ENCODE peak calls at places on chromosomes 4 and X, in eight cellular contexts. One of them, this sample, is unnamed.

GRCh38 chr4:184167576-184167975 is 50.1 kb downstream of the ENPP6 start:
- DNase-seq in A549: no peak
- DNase-seq in brain microvascular endothelial cell: no peak
- DNase-seq in endothelial cell of umbilical vein: no peak
- DNase-seq in left ventricle myocardium inferior: no peak
- DNase-seq in endothelial cell: no peak
- DNase-seq in CD4-positive, alpha-beta T cell: no peak
- DNase-seq in AG09319: no peak
- DNase-seq in this sample: no peak

GRCh38 chrX:136209016-136209738 is 42.0 kb downstream of the MAP7D3 start:
- DNase-seq in A549: peak
- DNase-seq in brain microvascular endothelial cell: peak
- DNase-seq in endothelial cell of umbilical vein: peak
- DNase-seq in left ventricle myocardium inferior: peak
- DNase-seq in endothelial cell: peak
- DNase-seq in CD4-positive, alpha-beta T cell: peak
- DNase-seq in AG09319: no peak
- DNase-seq in this sample: no peak

GRCh38 chr4:123744664-123745290 is 348.2 kb downstream of the SPRY1 start:
- DNase-seq in A549: no peak
- DNase-seq in brain microvascular endothelial cell: no peak
- DNase-seq in endothelial cell of umbilical vein: peak
- DNase-seq in left ventricle myocardium inferior: peak
- DNase-seq in endothelial cell: no peak
- DNase-seq in CD4-positive, alpha-beta T cell: no peak
- DNase-seq in AG09319: no peak
- DNase-seq in this sample: no peak

GRCh38 chr4:89298160-89298559 is 9.4 kb downstream of the GPRIN3 start:
- DNase-seq in A549: no peak
- DNase-seq in brain microvascular endothelial cell: no peak
- DNase-seq in endothelial cell of umbilical vein: no peak
- DNase-seq in left ventricle myocardium inferior: no peak
- DNase-seq in endothelial cell: no peak
- DNase-seq in CD4-positive, alpha-beta T cell: no peak
- DNase-seq in AG09319: no peak
- DNase-seq in this sample: no peak

GRCh38 chr4:3855646-3856045 is 89.5 kb downstream of the ADRA2C start:
- DNase-seq in A549: no peak
- DNase-seq in brain microvascular endothelial cell: no peak
- DNase-seq in endothelial cell of umbilical vein: no peak
- DNase-seq in left ventricle myocardium inferior: no peak
- DNase-seq in endothelial cell: no peak
- DNase-seq in CD4-positive, alpha-beta T cell: no peak
- DNase-seq in AG09319: no peak
- DNase-seq in this sample: no peak

GRCh38 chrX:57929373-57929772 is 19.1 kb upstream of the ZXDA start:
- DNase-seq in A549: no peak
- DNase-seq in brain microvascular endothelial cell: no peak
- DNase-seq in endothelial cell of umbilical vein: peak
- DNase-seq in left ventricle myocardium inferior: no peak
- DNase-seq in endothelial cell: no peak
- DNase-seq in CD4-positive, alpha-beta T cell: no peak
- DNase-seq in AG09319: no peak
- DNase-seq in this sample: no peak

GRCh38 chrX:155877288-155877687 is 3.9 kb upstream of the VAMP7 start:
- DNase-seq in A549: no peak
- DNase-seq in brain microvascular endothelial cell: no peak
- DNase-seq in endothelial cell of umbilical vein: no peak
- DNase-seq in left ventricle myocardium inferior: no peak
- DNase-seq in endothelial cell: no peak
- DNase-seq in CD4-positive, alpha-beta T cell: no peak
- DNase-seq in AG09319: no peak
- DNase-seq in this sample: no peak

GRCh38 chrX:130083656-130084382 is 26.5 kb downstream of the ELF4 start:
- DNase-seq in A549: no peak
- DNase-seq in brain microvascular endothelial cell: no peak
- DNase-seq in endothelial cell of umbilical vein: no peak
- DNase-seq in left ventricle myocardium inferior: no peak
- DNase-seq in endothelial cell: no peak
- DNase-seq in CD4-positive, alpha-beta T cell: no peak
- DNase-seq in AG09319: no peak
- DNase-seq in this sample: no peak

GRCh38 chr4:11050766-11051165 is 366.2 kb upstream of the CLNK start:
- DNase-seq in A549: no peak
- DNase-seq in brain microvascular endothelial cell: no peak
- DNase-seq in endothelial cell of umbilical vein: no peak
- DNase-seq in left ventricle myocardium inferior: no peak
- DNase-seq in endothelial cell: no peak
- DNase-seq in CD4-positive, alpha-beta T cell: no peak
- DNase-seq in AG09319: no peak
- DNase-seq in this sample: no peak

GRCh38 chr4:11053601-11054000 is 369.0 kb upstream of the CLNK start:
- DNase-seq in A549: no peak
- DNase-seq in brain microvascular endothelial cell: no peak
- DNase-seq in endothelial cell of umbilical vein: no peak
- DNase-seq in left ventricle myocardium inferior: no peak
- DNase-seq in endothelial cell: no peak
- DNase-seq in CD4-positive, alpha-beta T cell: no peak
- DNase-seq in AG09319: no peak
- DNase-seq in this sample: no peak

DNA sequence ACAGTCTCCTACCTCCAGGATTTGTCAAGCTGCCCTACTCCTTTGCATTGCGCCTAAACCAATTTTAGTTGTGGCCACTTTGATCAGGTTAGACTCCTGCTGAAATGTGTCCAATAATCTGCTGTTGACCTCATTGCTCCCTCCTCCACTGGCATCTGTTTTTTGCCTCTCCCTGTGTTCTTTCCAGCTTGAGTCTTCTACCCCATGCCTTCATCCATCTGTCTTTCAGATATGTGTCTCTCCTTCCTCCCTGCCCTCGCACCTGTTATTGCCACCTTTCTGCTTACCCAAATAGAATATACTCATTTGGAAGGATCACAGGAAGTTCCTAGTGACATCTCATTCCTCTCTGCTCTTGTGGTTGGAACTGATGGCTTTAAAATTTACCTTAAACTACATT is 366.6 kb upstream of the CLNK start:
- DNase-seq in A549: no peak
- DNase-seq in brain microvascular endothelial cell: no peak
- DNase-seq in endothelial cell of umbilical vein: no peak
- DNase-seq in left ventricle myocardium inferior: no peak
- DNase-seq in endothelial cell: no peak
- DNase-seq in CD4-positive, alpha-beta T cell: no peak
- DNase-seq in AG09319: no peak
- DNase-seq in this sample: no peak
- TF ChIP-seq CTCF in A549: no peak
- TF ChIP-seq CTCF in brain microvascular endothelial cell: no peak
- TF ChIP-seq CTCF in endothelial cell of umbilical vein: no peak
- TF ChIP-seq CTCF in left ventricle myocardium inferior: no peak
- TF ChIP-seq CTCF in endothelial cell: no peak
- TF ChIP-seq CTCF in CD4-positive, alpha-beta T cell: no peak
- TF ChIP-seq CTCF in AG09319: no peak
- TF ChIP-seq CTCF in this sample: no peak

GRCh38 chr4:155995069-155995468 is 41.4 kb upstream of the CTSO start:
- DNase-seq in A549: no peak
- DNase-seq in brain microvascular endothelial cell: no peak
- DNase-seq in endothelial cell of umbilical vein: no peak
- DNase-seq in left ventricle myocardium inferior: no peak
- DNase-seq in endothelial cell: no peak
- DNase-seq in CD4-positive, alpha-beta T cell: no peak
- DNase-seq in AG09319: no peak
- DNase-seq in this sample: no peak

GRCh38 chr4:155999743-156000142 is 46.1 kb upstream of the CTSO start:
- DNase-seq in A549: no peak
- DNase-seq in brain microvascular endothelial cell: peak
- DNase-seq in endothelial cell of umbilical vein: no peak
- DNase-seq in left ventricle myocardium inferior: no peak
- DNase-seq in endothelial cell: peak
- DNase-seq in CD4-positive, alpha-beta T cell: no peak
- DNase-seq in AG09319: no peak
- DNase-seq in this sample: no peak
- TF ChIP-seq CTCF in A549: no peak
- TF ChIP-seq CTCF in brain microvascular endothelial cell: peak
- TF ChIP-seq CTCF in endothelial cell of umbilical vein: no peak
- TF ChIP-seq CTCF in left ventricle myocardium inferior: peak
- TF ChIP-seq CTCF in endothelial cell: peak
- TF ChIP-seq CTCF in CD4-positive, alpha-beta T cell: no peak
- TF ChIP-seq CTCF in AG09319: peak
- TF ChIP-seq CTCF in this sample: no peak

DNA sequence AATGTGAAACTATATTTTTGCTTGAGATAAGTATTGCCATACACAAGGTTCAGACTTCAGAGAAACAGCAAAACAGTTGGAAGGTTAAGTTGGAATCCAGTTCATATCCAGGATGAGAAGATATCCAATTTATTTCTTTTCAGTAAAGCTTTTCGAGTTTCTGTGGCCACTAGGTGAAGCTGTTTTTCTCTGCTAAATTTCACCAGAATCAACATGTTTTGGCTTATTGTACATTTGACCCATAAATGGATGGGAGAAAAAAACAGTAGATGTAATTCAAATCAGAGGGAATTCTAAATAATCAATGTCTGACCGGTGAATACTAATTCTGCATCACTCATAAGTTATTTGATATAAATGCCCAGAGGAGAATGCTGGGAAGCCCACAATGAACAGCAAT is 9.1 kb upstream of the METTL14 start:
- DNase-seq in A549: no peak
- DNase-seq in brain microvascular endothelial cell: no peak
- DNase-seq in endothelial cell of umbilical vein: no peak
- DNase-seq in left ventricle myocardium inferior: no peak
- DNase-seq in endothelial cell: no peak
- DNase-seq in CD4-positive, alpha-beta T cell: no peak
- DNase-seq in AG09319: no peak
- DNase-seq in this sample: no peak
- TF ChIP-seq CTCF in A549: no peak
- TF ChIP-seq CTCF in brain microvascular endothelial cell: peak
- TF ChIP-seq CTCF in endothelial cell of umbilical vein: no peak
- TF ChIP-seq CTCF in left ventricle myocardium inferior: no peak
- TF ChIP-seq CTCF in endothelial cell: no peak
- TF ChIP-seq CTCF in CD4-positive, alpha-beta T cell: no peak
- TF ChIP-seq CTCF in AG09319: peak
- TF ChIP-seq CTCF in this sample: no peak

GRCh38 chr4:156970501-156971167 is 965 bp downstream of the PDGFC start:
- DNase-seq in A549: peak
- DNase-seq in brain microvascular endothelial cell: no peak
- DNase-seq in endothelial cell of umbilical vein: peak
- DNase-seq in left ventricle myocardium inferior: peak
- DNase-seq in endothelial cell: peak
- DNase-seq in CD4-positive, alpha-beta T cell: no peak
- DNase-seq in AG09319: no peak
- DNase-seq in this sample: peak
- TF ChIP-seq CTCF in A549: no peak
- TF ChIP-seq CTCF in brain microvascular endothelial cell: peak
- TF ChIP-seq CTCF in endothelial cell of umbilical vein: peak
- TF ChIP-seq CTCF in left ventricle myocardium inferior: peak
- TF ChIP-seq CTCF in endothelial cell: no peak
- TF ChIP-seq CTCF in CD4-positive, alpha-beta T cell: no peak
- TF ChIP-seq CTCF in AG09319: peak
- TF ChIP-seq CTCF in this sample: peak

DNA sequence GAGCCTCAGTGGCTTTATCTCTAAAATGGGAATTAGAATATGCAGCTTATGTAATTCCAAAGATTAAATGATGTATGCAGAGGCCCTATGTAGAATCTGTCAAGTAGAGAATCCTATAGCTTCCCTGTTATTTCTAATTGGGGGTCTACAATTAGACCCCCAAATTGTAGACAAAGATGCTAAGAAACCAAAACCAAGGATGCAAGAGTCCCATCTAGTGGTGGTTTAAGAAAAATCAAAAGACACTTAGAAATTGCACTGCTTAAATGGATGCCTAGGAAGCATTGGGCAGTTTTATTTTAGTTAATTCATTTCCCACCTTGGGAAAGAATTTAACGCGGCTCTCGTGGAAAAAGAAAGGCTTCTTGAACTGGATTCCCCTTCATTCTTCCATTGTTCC is 115.2 kb downstream of the GABRA2 start:
- DNase-seq in A549: no peak
- DNase-seq in brain microvascular endothelial cell: no peak
- DNase-seq in endothelial cell of umbilical vein: no peak
- DNase-seq in left ventricle myocardium inferior: no peak
- DNase-seq in endothelial cell: no peak
- DNase-seq in CD4-positive, alpha-beta T cell: no peak
- DNase-seq in AG09319: no peak
- DNase-seq in this sample: no peak
- TF ChIP-seq CTCF in A549: no peak
- TF ChIP-seq CTCF in brain microvascular endothelial cell: peak
- TF ChIP-seq CTCF in endothelial cell of umbilical vein: no peak
- TF ChIP-seq CTCF in left ventricle myocardium inferior: peak
- TF ChIP-seq CTCF in endothelial cell: no peak
- TF ChIP-seq CTCF in CD4-positive, alpha-beta T cell: no peak
- TF ChIP-seq CTCF in AG09319: no peak
- TF ChIP-seq CTCF in this sample: no peak

GRCh38 chr4:6939761-6940743 is 30.4 kb downstream of the TBC1D14 start:
- DNase-seq in A549: no peak
- DNase-seq in brain microvascular endothelial cell: no peak
- DNase-seq in endothelial cell of umbilical vein: no peak
- DNase-seq in left ventricle myocardium inferior: no peak
- DNase-seq in endothelial cell: no peak
- DNase-seq in CD4-positive, alpha-beta T cell: no peak
- DNase-seq in AG09319: no peak
- DNase-seq in this sample: no peak
- TF ChIP-seq CTCF in A549: no peak
- TF ChIP-seq CTCF in brain microvascular endothelial cell: no peak
- TF ChIP-seq CTCF in endothelial cell of umbilical vein: no peak
- TF ChIP-seq CTCF in left ventricle myocardium inferior: no peak
- TF ChIP-seq CTCF in endothelial cell: no peak
- TF ChIP-seq CTCF in CD4-positive, alpha-beta T cell: no peak
- TF ChIP-seq CTCF in AG09319: no peak
- TF ChIP-seq CTCF in this sample: no peak